ENCODE peak calls at places on chromosomes 13 and 19, in seven cellular contexts. One of them, this sample, is unnamed.

GRCh38 chr13:57633950-57634828 is 2.6 kb downstream of the PCDH17 start:
- DNase-seq in tibial nerve: no peak
- DNase-seq in thoracic aorta: no peak
- DNase-seq in heart left ventricle: peak
- DNase-seq in GM12865: no peak
- DNase-seq in lower leg skin: no peak
- DNase-seq in astrocyte of the cerebellum: no peak
- DNase-seq in this sample: no peak

GRCh38 chr19:41321600-41322270 is 11.8 kb downstream of the CCDC97 start:
- DNase-seq in tibial nerve: no peak
- DNase-seq in astrocyte of the cerebellum: peak
- DNase-seq in heart left ventricle: peak
- DNase-seq in GM12865: peak
- DNase-seq in lower leg skin: peak
- DNase-seq in thoracic aorta: no peak
- DNase-seq in this sample: peak

GRCh38 chr13:95793018-95793555 is 116.1 kb downstream of the DNAJC3 start:
- DNase-seq in lower leg skin: no peak
- DNase-seq in tibial nerve: no peak
- DNase-seq in astrocyte of the cerebellum: no peak
- DNase-seq in thoracic aorta: no peak
- DNase-seq in GM12865: no peak
- DNase-seq in heart left ventricle: no peak
- DNase-seq in this sample: no peak

GRCh38 chr13:40993987-40994386 is 25.1 kb downstream of the ELF1 start:
- DNase-seq in heart left ventricle: no peak
- DNase-seq in tibial nerve: no peak
- DNase-seq in lower leg skin: no peak
- DNase-seq in GM12865: no peak
- DNase-seq in thoracic aorta: no peak
- DNase-seq in astrocyte of the cerebellum: no peak
- DNase-seq in this sample: no peak

GRCh38 chr19:18157465-18158063 is 4.6 kb downstream of the PIK3R2 start:
- DNase-seq in heart left ventricle: no peak
- DNase-seq in tibial nerve: no peak
- DNase-seq in thoracic aorta: no peak
- DNase-seq in lower leg skin: no peak
- DNase-seq in astrocyte of the cerebellum: no peak
- DNase-seq in GM12865: no peak
- DNase-seq in this sample: no peak

GRCh38 chr13:66657165-66657895 is 572.8 kb downstream of the PCDH9 start:
- DNase-seq in astrocyte of the cerebellum: peak
- DNase-seq in tibial nerve: no peak
- DNase-seq in GM12865: no peak
- DNase-seq in heart left ventricle: peak
- DNase-seq in lower leg skin: peak
- DNase-seq in thoracic aorta: no peak
- DNase-seq in this sample: peak

GRCh38 chr13:50290186-50290585 is 274.9 kb downstream of the KCNRG start:
- DNase-seq in astrocyte of the cerebellum: no peak
- DNase-seq in lower leg skin: no peak
- DNase-seq in heart left ventricle: no peak
- DNase-seq in thoracic aorta: no peak
- DNase-seq in tibial nerve: no peak
- DNase-seq in GM12865: no peak
- DNase-seq in this sample: no peak

GRCh38 chr13:53144826-53145225 is 116.2 kb downstream of the OLFM4 start:
- DNase-seq in astrocyte of the cerebellum: no peak
- DNase-seq in heart left ventricle: no peak
- DNase-seq in GM12865: peak
- DNase-seq in tibial nerve: no peak
- DNase-seq in thoracic aorta: no peak
- DNase-seq in lower leg skin: no peak
- DNase-seq in this sample: no peak

GRCh38 chr13:109154546-109154945 is 525.1 kb downstream of the MYO16 start:
- DNase-seq in astrocyte of the cerebellum: no peak
- DNase-seq in GM12865: no peak
- DNase-seq in heart left ventricle: no peak
- DNase-seq in tibial nerve: no peak
- DNase-seq in lower leg skin: no peak
- DNase-seq in thoracic aorta: no peak
- DNase-seq in this sample: peak

GRCh38 chr19:6226012-6226411 is 53.8 kb downstream of the MLLT1 start:
- DNase-seq in tibial nerve: no peak
- DNase-seq in heart left ventricle: peak
- DNase-seq in lower leg skin: no peak
- DNase-seq in astrocyte of the cerebellum: no peak
- DNase-seq in GM12865: no peak
- DNase-seq in thoracic aorta: no peak
- DNase-seq in this sample: no peak

GRCh38 chr19:53927745-53928144 is 18.7 kb downstream of the CACNG7 start:
- DNase-seq in heart left ventricle: no peak
- DNase-seq in GM12865: peak
- DNase-seq in thoracic aorta: no peak
- DNase-seq in tibial nerve: no peak
- DNase-seq in lower leg skin: no peak
- DNase-seq in astrocyte of the cerebellum: peak
- DNase-seq in this sample: peak

GRCh38 chr19:27776020-27776419 is 1436.9 kb downstream of the UQCRFS1 start:
- DNase-seq in lower leg skin: no peak
- DNase-seq in tibial nerve: no peak
- DNase-seq in GM12865: no peak
- DNase-seq in thoracic aorta: no peak
- DNase-seq in astrocyte of the cerebellum: no peak
- DNase-seq in heart left ventricle: no peak
- DNase-seq in this sample: peak

GRCh38 chr13:91785435-91786137 is 387.2 kb downstream of the GPC5 start:
- DNase-seq in GM12865: no peak
- DNase-seq in thoracic aorta: no peak
- DNase-seq in tibial nerve: no peak
- DNase-seq in astrocyte of the cerebellum: no peak
- DNase-seq in heart left ventricle: no peak
- DNase-seq in lower leg skin: no peak
- DNase-seq in this sample: no peak

GRCh38 chr19:49327878-49328544 is 3.0 kb upstream of the SLC6A16 start:
- DNase-seq in astrocyte of the cerebellum: no peak
- DNase-seq in GM12865: peak
- DNase-seq in tibial nerve: no peak
- DNase-seq in lower leg skin: no peak
- DNase-seq in thoracic aorta: no peak
- DNase-seq in heart left ventricle: no peak
- DNase-seq in this sample: peak

GRCh38 chr13:95784161-95784880 is 107.4 kb downstream of the DNAJC3 start:
- DNase-seq in heart left ventricle: no peak
- DNase-seq in GM12865: no peak
- DNase-seq in lower leg skin: no peak
- DNase-seq in astrocyte of the cerebellum: peak
- DNase-seq in thoracic aorta: no peak
- DNase-seq in tibial nerve: no peak
- DNase-seq in this sample: peak

GRCh38 chr19:11138659-11139526 is 16.7 kb downstream of the SPC24 start:
- DNase-seq in astrocyte of the cerebellum: no peak
- DNase-seq in thoracic aorta: peak
- DNase-seq in tibial nerve: peak
- DNase-seq in heart left ventricle: peak
- DNase-seq in GM12865: no peak
- DNase-seq in lower leg skin: peak
- DNase-seq in this sample: peak

GRCh38 chr19:51158474-51159129 is 16.5 kb downstream of the SIGLEC7 start:
- DNase-seq in tibial nerve: no peak
- DNase-seq in heart left ventricle: peak
- DNase-seq in GM12865: peak
- DNase-seq in thoracic aorta: no peak
- DNase-seq in astrocyte of the cerebellum: no peak
- DNase-seq in lower leg skin: peak
- DNase-seq in this sample: peak

GRCh38 chr13:80157261-80157942 is 183.5 kb downstream of the SPRY2 start:
- DNase-seq in lower leg skin: no peak
- DNase-seq in heart left ventricle: no peak
- DNase-seq in astrocyte of the cerebellum: no peak
- DNase-seq in tibial nerve: no peak
- DNase-seq in GM12865: no peak
- DNase-seq in thoracic aorta: no peak
- DNase-seq in this sample: peak

GRCh38 chr19:12272980-12273901 is 21.4 kb downstream of the ZNF44 start:
- DNase-seq in lower leg skin: no peak
- DNase-seq in heart left ventricle: no peak
- DNase-seq in astrocyte of the cerebellum: no peak
- DNase-seq in thoracic aorta: no peak
- DNase-seq in tibial nerve: no peak
- DNase-seq in GM12865: no peak
- DNase-seq in this sample: no peak

GRCh38 chr13:109938255-109938936 is 152.0 kb upstream of the IRS2 start:
- DNase-seq in astrocyte of the cerebellum: peak
- DNase-seq in lower leg skin: no peak
- DNase-seq in thoracic aorta: no peak
- DNase-seq in heart left ventricle: no peak
- DNase-seq in tibial nerve: no peak
- DNase-seq in GM12865: no peak
- DNase-seq in this sample: peak

GRCh38 chr13:36214163-36214921 is at the start of gene SOHLH2:
- DNase-seq in tibial nerve: no peak
- DNase-seq in lower leg skin: no peak
- DNase-seq in heart left ventricle: no peak
- DNase-seq in GM12865: no peak
- DNase-seq in astrocyte of the cerebellum: no peak
- DNase-seq in thoracic aorta: no peak
- DNase-seq in this sample: no peak

GRCh38 chr19:13060233-13060963 is 42.3 kb downstream of the LYL1 start:
- DNase-seq in tibial nerve: no peak
- DNase-seq in lower leg skin: no peak
- DNase-seq in GM12865: no peak
- DNase-seq in heart left ventricle: peak
- DNase-seq in astrocyte of the cerebellum: no peak
- DNase-seq in thoracic aorta: no peak
- DNase-seq in this sample: no peak

GRCh38 chr13:28805193-28805819 is 14.8 kb upstream of the MTUS2 start:
- DNase-seq in thoracic aorta: no peak
- DNase-seq in lower leg skin: no peak
- DNase-seq in heart left ventricle: no peak
- DNase-seq in tibial nerve: no peak
- DNase-seq in GM12865: peak
- DNase-seq in astrocyte of the cerebellum: no peak
- DNase-seq in this sample: no peak

GRCh38 chr13:113102727-113103126 is 2.9 kb upstream of the F7 start:
- DNase-seq in tibial nerve: no peak
- DNase-seq in thoracic aorta: no peak
- DNase-seq in heart left ventricle: no peak
- DNase-seq in astrocyte of the cerebellum: no peak
- DNase-seq in GM12865: no peak
- DNase-seq in lower leg skin: no peak
- DNase-seq in this sample: no peak

GRCh38 chr19:18590273-18591272 is 2.0 kb downstream of the REX1BD start:
- DNase-seq in thoracic aorta: no peak
- DNase-seq in lower leg skin: no peak
- DNase-seq in astrocyte of the cerebellum: peak
- DNase-seq in tibial nerve: peak
- DNase-seq in GM12865: peak
- DNase-seq in heart left ventricle: peak
- DNase-seq in this sample: peak

GRCh38 chr19:47520343-47520806 is 5.5 kb upstream of the NAPA start:
- DNase-seq in tibial nerve: no peak
- DNase-seq in lower leg skin: no peak
- DNase-seq in GM12865: no peak
- DNase-seq in astrocyte of the cerebellum: no peak
- DNase-seq in heart left ventricle: no peak
- DNase-seq in thoracic aorta: no peak
- DNase-seq in this sample: no peak

GRCh38 chr19:1082165-1082927 is 12.8 kb downstream of the POLR2E start:
- DNase-seq in tibial nerve: no peak
- DNase-seq in GM12865: peak
- DNase-seq in thoracic aorta: no peak
- DNase-seq in astrocyte of the cerebellum: no peak
- DNase-seq in lower leg skin: peak
- DNase-seq in heart left ventricle: no peak
- DNase-seq in this sample: no peak

GRCh38 chr19:1084024-1084868 is 10.9 kb downstream of the POLR2E start:
- DNase-seq in tibial nerve: no peak
- DNase-seq in heart left ventricle: no peak
- DNase-seq in GM12865: no peak
- DNase-seq in thoracic aorta: no peak
- DNase-seq in lower leg skin: no peak
- DNase-seq in astrocyte of the cerebellum: no peak
- DNase-seq in this sample: no peak

GRCh38 chr19:1085053-1085658 is 10.0 kb downstream of the POLR2E start:
- DNase-seq in heart left ventricle: no peak
- DNase-seq in tibial nerve: no peak
- DNase-seq in lower leg skin: no peak
- DNase-seq in GM12865: no peak
- DNase-seq in thoracic aorta: no peak
- DNase-seq in astrocyte of the cerebellum: no peak
- DNase-seq in this sample: no peak

GRCh38 chr19:1081301-1082164 is 13.6 kb downstream of the POLR2E start:
- DNase-seq in heart left ventricle: no peak
- DNase-seq in GM12865: no peak
- DNase-seq in lower leg skin: no peak
- DNase-seq in tibial nerve: no peak
- DNase-seq in astrocyte of the cerebellum: no peak
- DNase-seq in thoracic aorta: no peak
- DNase-seq in this sample: no peak

GRCh38 chr19:1082928-1083816 is 12.0 kb downstream of the POLR2E start:
- DNase-seq in heart left ventricle: no peak
- DNase-seq in astrocyte of the cerebellum: no peak
- DNase-seq in tibial nerve: no peak
- DNase-seq in lower leg skin: no peak
- DNase-seq in GM12865: no peak
- DNase-seq in thoracic aorta: no peak
- DNase-seq in this sample: no peak
- H3K4me3 ChIP-seq in heart left ventricle: no peak
- H3K4me3 ChIP-seq in astrocyte of the cerebellum: no peak
- H3K4me3 ChIP-seq in tibial nerve: no peak
- H3K4me3 ChIP-seq in lower leg skin: no peak
- H3K4me3 ChIP-seq in GM12865: no peak
- H3K4me3 ChIP-seq in thoracic aorta: no peak
- H3K4me3 ChIP-seq in this sample: no peak

GRCh38 chr13:61002686-61003085 is 413.0 kb downstream of the PCDH20 start:
- DNase-seq in heart left ventricle: no peak
- DNase-seq in GM12865: no peak
- DNase-seq in tibial nerve: no peak
- DNase-seq in thoracic aorta: no peak
- DNase-seq in astrocyte of the cerebellum: no peak
- DNase-seq in lower leg skin: no peak
- DNase-seq in this sample: no peak
- TF ChIP-seq CTCF in heart left ventricle: no peak
- TF ChIP-seq CTCF in GM12865: no peak
- TF ChIP-seq CTCF in tibial nerve: no peak
- TF ChIP-seq CTCF in thoracic aorta: no peak
- TF ChIP-seq CTCF in astrocyte of the cerebellum: no peak
- TF ChIP-seq CTCF in lower leg skin: no peak
- TF ChIP-seq CTCF in this sample: no peak

GRCh38 chr13:33817513-33817842 is 471 bp upstream of the RFC3 start:
- DNase-seq in lower leg skin: no peak
- DNase-seq in astrocyte of the cerebellum: no peak
- DNase-seq in tibial nerve: no peak
- DNase-seq in GM12865: no peak
- DNase-seq in thoracic aorta: no peak
- DNase-seq in heart left ventricle: no peak
- DNase-seq in this sample: no peak
- H3K4me3 ChIP-seq in lower leg skin: peak
- H3K4me3 ChIP-seq in astrocyte of the cerebellum: peak
- H3K4me3 ChIP-seq in tibial nerve: peak
- H3K4me3 ChIP-seq in GM12865: peak
- H3K4me3 ChIP-seq in thoracic aorta: peak
- H3K4me3 ChIP-seq in heart left ventricle: peak
- H3K4me3 ChIP-seq in this sample: peak

GRCh38 chr19:37931941-37932655 is 25.1 kb downstream of the SIPA1L3 start:
- DNase-seq in thoracic aorta: peak
- DNase-seq in GM12865: peak
- DNase-seq in tibial nerve: no peak
- DNase-seq in heart left ventricle: peak
- DNase-seq in astrocyte of the cerebellum: peak
- DNase-seq in lower leg skin: peak
- DNase-seq in this sample: peak
- TF ChIP-seq CTCF in thoracic aorta: no peak
- TF ChIP-seq CTCF in GM12865: no peak
- TF ChIP-seq CTCF in tibial nerve: no peak
- TF ChIP-seq CTCF in heart left ventricle: no peak
- TF ChIP-seq CTCF in astrocyte of the cerebellum: peak
- TF ChIP-seq CTCF in lower leg skin: no peak
- TF ChIP-seq CTCF in this sample: peak